ENCODE peak calls at places on chromosomes 16 and 17, in eight cellular contexts. B is fibroblast of lung, W is hepatocyte, V is GM23338, R is GM23248, A is MM.1S, Z is H1, D is mesendoderm. H is an unnamed sample.

GRCh38 chr17:32558997-32559650 is 72.3 kb downstream of the CDK5R1 start:
- DNase-seq in B (no peak), W (no peak), V (no peak), R (no peak), A (peak; percentile 75), Z (no peak), D (no peak), H (no peak)

GRCh38 chr17:9512323-9513168 is 63.1 kb downstream of the STX8 start:
- DNase-seq in B (peak; percentile 80), W (no peak), V (no peak), R (peak; percentile 67), A (no peak), Z (no peak), D (peak; percentile 72), H (peak; percentile 65)

GRCh38 chr16:15765880-15766279 is 90.9 kb downstream of the MYH11 start:
- DNase-seq in B (no peak), W (peak; percentile 56), V (peak; percentile 80), R (peak; percentile 61), A (peak; percentile 64), Z (peak; percentile 50), D (peak; percentile 79), H (peak; percentile 55)

GRCh38 chr16:4888428-4889135 is 41.3 kb downstream of the UBN1 start:
- DNase-seq in B (no peak), W (no peak), V (no peak), R (no peak), A (no peak), Z (no peak), D (no peak), H (no peak)

GRCh38 chr16:64782484-64782883 is 339.4 kb downstream of the CDH11 start:
- DNase-seq in B (no peak), W (no peak), V (no peak), R (no peak), A (no peak), Z (no peak), D (no peak), H (no peak)

GRCh38 chr16:54467398-54467797 is 180.8 kb upstream of the IRX3 start:
- DNase-seq in B (no peak), W (no peak), V (no peak), R (no peak), A (no peak), Z (no peak), D (no peak), H (no peak)

GRCh38 chr16:27154573-27155521 is 48.5 kb upstream of the KDM8 start:
- DNase-seq in B (peak; percentile 6), W (peak; percentile 58), V (peak; percentile 88), R (peak; percentile 48), A (peak; percentile 40), Z (peak; percentile 95), D (peak; percentile 72), H (peak; percentile 56)

GRCh38 chr17:80924807-80925610 is 66.6 kb upstream of the CHMP6 start:
- DNase-seq in B (no peak), W (no peak), V (no peak), R (no peak), A (no peak), Z (no peak), D (no peak), H (no peak)

GRCh38 chr16:50627419-50627818 is 53.7 kb downstream of the SNX20 start:
- DNase-seq in B (peak; percentile 37), W (peak; percentile 56), V (peak; percentile 74), R (peak; percentile 18), A (no peak), Z (peak; percentile 58), D (peak; percentile 44), H (no peak)

GRCh38 chr17:71084219-71084618 is 914.9 kb downstream of the KCNJ2 start:
- DNase-seq in B (no peak), W (peak; percentile 53), V (peak; percentile 86), R (peak; percentile 35), A (peak; percentile 29), Z (peak; percentile 73), D (peak; percentile 83), H (peak; percentile 69)

GRCh38 chr17:50290074-50290702 is 15.9 kb downstream of the TMEM92 start:
- DNase-seq in B (peak; percentile 99), W (peak; percentile 88), V (no peak), R (peak; percentile 99), A (no peak), Z (no peak), D (peak; percentile 74), H (peak; percentile 29)

GRCh38 chr17:79946352-79947231 is 89.1 kb downstream of the TBC1D16 start:
- DNase-seq in B (no peak), W (no peak), V (no peak), R (no peak), A (no peak), Z (no peak), D (no peak), H (no peak)

DNA sequence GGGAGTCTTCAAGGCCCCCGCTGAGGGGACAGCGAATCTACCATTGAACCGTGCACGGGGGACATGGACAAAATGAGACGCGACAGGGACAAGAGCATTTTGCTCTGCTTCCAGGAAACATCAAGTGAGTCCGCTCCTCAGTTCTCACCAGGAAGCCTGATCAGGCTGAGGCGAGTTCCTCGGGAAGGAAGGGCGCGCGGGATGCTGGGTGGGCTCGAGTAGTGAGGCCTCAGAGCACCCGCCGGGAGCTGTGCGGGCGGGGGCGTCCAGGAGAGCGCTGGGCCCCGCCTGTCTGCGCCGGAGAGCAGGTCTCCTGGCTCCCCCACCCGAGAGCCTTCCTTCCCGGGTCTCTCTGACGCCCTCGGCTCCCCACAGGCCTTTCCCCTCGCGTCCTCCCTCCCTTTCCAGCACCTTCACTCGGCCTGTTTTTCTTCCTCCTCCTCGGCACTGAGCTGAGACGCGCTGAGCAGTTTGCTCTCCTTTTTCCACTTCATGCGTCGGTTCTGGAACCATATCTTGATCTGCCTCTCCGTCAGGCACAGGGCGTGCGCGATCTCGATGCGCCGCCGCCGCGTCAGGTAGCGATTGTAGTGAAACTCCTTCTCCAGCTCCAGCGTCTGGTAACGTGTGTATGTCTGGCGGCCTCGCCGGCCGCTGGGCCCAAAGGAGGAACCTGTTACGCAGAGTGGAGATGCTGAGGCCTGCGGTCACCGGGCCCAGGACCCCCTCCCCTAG is 2.6 kb upstream of the HOXB5 start:
- DNase-seq in B (no peak), W (peak; percentile 33), V (no peak), R (no peak), A (no peak), Z (no peak), D (no peak), H (no peak)
- H3K4me2 ChIP-seq in B (peak overlapping the region; percentile 95), W (peak overlapping the region; percentile 92), V (peak overlapping the region; percentile 73), R (no peak overlapping the region), A (peak overlapping the region; percentile 95), Z (peak overlapping the region; percentile 19), D (peak overlapping the region; percentile 57), H (no peak overlapping the region)

GRCh38 chr16:19115148-19116021 is 1.6 kb downstream of the ITPRIPL2 start:
- DNase-seq in B (no peak), W (no peak), V (peak; percentile 82), R (no peak), A (no peak), Z (no peak), D (peak; percentile 59), H (no peak)

GRCh38 chr16:19118938-19119431 is 5.2 kb downstream of the ITPRIPL2 start:
- DNase-seq in B (peak; percentile 95), W (peak; percentile 63), V (no peak), R (peak; percentile 96), A (no peak), Z (no peak), D (no peak), H (no peak)

GRCh38 chr16:19123535-19124178 is 9.9 kb downstream of the ITPRIPL2 start:
- DNase-seq in B (no peak), W (peak; percentile 35), V (no peak), R (no peak), A (no peak), Z (no peak), D (no peak), H (no peak)

GRCh38 chr16:19116711-19117449 is 3.1 kb downstream of the ITPRIPL2 start:
- DNase-seq in B (peak; percentile 64), W (no peak), V (peak; percentile 19), R (peak; percentile 62), A (no peak), Z (no peak), D (no peak), H (no peak)

GRCh38 chr16:19119564-19119963 is 5.8 kb downstream of the ITPRIPL2 start:
- DNase-seq in B (peak; percentile 85), W (no peak), V (no peak), R (peak; percentile 94), A (no peak), Z (no peak), D (no peak), H (no peak)
- H3K4me2 ChIP-seq in B (peak overlapping the region; percentile 53), W (peak overlapping the region; percentile 71), V (no peak overlapping the region), R (peak overlapping the region; percentile 87), A (peak overlapping the region; percentile 46), Z (no peak overlapping the region), D (no peak overlapping the region), H (peak overlapping the region; percentile 99)

DNA sequence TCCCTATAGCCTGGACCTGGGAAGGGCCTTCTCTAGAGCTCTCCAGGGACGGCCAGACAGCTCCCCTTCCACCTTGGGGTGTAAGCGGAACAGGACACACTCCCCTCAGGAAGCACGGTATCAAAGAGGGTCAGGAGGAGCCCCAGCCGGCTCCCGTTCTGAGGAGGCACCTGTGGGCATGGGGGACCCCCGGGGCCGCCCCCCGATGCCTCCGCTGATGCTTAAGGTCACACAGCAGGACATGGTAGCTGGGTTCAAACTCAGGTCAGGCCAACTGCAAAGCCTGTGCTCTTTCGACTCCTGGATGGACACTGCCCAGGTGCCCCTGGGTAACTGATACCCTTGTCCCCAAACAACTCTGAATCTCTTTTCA is 49.8 kb downstream of the CMIP start:
- DNase-seq in B (no peak), W (no peak), V (no peak), R (no peak), A (no peak), Z (no peak), D (no peak), H (no peak)
- H3K4me2 ChIP-seq in B (no peak overlapping the region), W (no peak overlapping the region), V (no peak overlapping the region), R (peak overlapping the region; percentile 54), A (no peak overlapping the region), Z (no peak overlapping the region), D (no peak overlapping the region), H (peak overlapping the region; percentile 67)

GRCh38 chr16:14564323-14564722 is 65.7 kb downstream of the PARN start:
- DNase-seq in B (no peak), W (peak; percentile 64), V (peak; percentile 8), R (no peak), A (peak; percentile 24), Z (no peak), D (peak; percentile 8), H (no peak)
- H3K4me2 ChIP-seq in B (no peak overlapping the region), W (peak overlapping the region; percentile 58), V (no peak overlapping the region), R (no peak overlapping the region), A (peak overlapping the region; percentile 45), Z (no peak overlapping the region), D (no peak overlapping the region), H (no peak overlapping the region)